ENCODE peak calls at places on chromosomes 5 and 9, in seven cellular contexts. W is right lobe of liver; Q is effector memory CD4-positive, alpha-beta T cell; Z is central memory CD4-positive, alpha-beta T cell; B is ACHN; E is HFFc6; M is fibroblast of lung. A is an unnamed sample.

GRCh38 chr5:134511796-134512660 is 13.4 kb upstream of the JADE2 start:
- DNase-seq in W (peak), Q (no peak), Z (no peak), B (peak), E (peak), M (peak), A (no peak)

GRCh38 chr5:122367445-122367844 is 55.4 kb downstream of the SNCAIP start:
- DNase-seq in W (no peak), Q (no peak), Z (no peak), B (no peak), E (no peak), M (no peak), A (no peak)

GRCh38 chr9:29432191-29432590 is 1858.9 kb upstream of the C9orf72 start:
- DNase-seq in W (no peak), Q (no peak), Z (no peak), B (no peak), E (no peak), M (no peak), A (no peak)

GRCh38 chr5:34043099-34043876 is at the start of gene C1QTNF3:
- DNase-seq in W (no peak), Q (no peak), Z (no peak), B (no peak), E (no peak), M (peak), A (no peak)

GRCh38 chr9:116157436-116158138 is 4.0 kb downstream of the PAPPA start:
- DNase-seq in W (no peak), Q (no peak), Z (no peak), B (no peak), E (peak), M (peak), A (peak)

GRCh38 chr5:160418561-160419457 is at the start of gene SLU7:
- DNase-seq in W (peak), Q (peak), Z (peak), B (peak), E (peak), M (peak), A (peak)

GRCh38 chr9:135157856-135158571 is 70.5 kb downstream of the OLFM1 start:
- DNase-seq in W (no peak), Q (no peak), Z (no peak), B (no peak), E (no peak), M (no peak), A (no peak)

GRCh38 chr9:98385751-98386150 is 130.3 kb upstream of the TBC1D2 start:
- DNase-seq in W (no peak), Q (no peak), Z (no peak), B (no peak), E (no peak), M (no peak), A (no peak)

GRCh38 chr5:585556-585955 is 26.6 kb upstream of the CEP72 start:
- DNase-seq in W (no peak), Q (no peak), Z (no peak), B (no peak), E (no peak), M (no peak), A (no peak)